ENCODE peak calls at places on chromosomes 16 and 17, in seven cellular contexts. Y is stimulated activated CD8-positive, alpha-beta memory T cell treated with anti-CD3 and anti-CD28 coated beads, Interleukin-12 subunit alpha, Interleukin-12 subunit beta, amount 100 ng/mL, for 1 hour; D is activated gamma-delta T cell treated with Interleukin-2 at 50 U/mL for 16 hours; F is NCI-H510A treated with DMSO at 0.1 percent for 48 hours; V is osteoblast; H is activated effector memory CD4-positive, alpha-beta T cell treated with Interleukin-2 at 50 U/mL for 16 hours; J is NCI-H1930. K is an unnamed sample.

GRCh38 chr17:76280650-76281049 is 15.5 kb downstream of the UBALD2 start:
- DNase-seq in D (no peak), V (no peak), Y (no peak), J (no peak), H (no peak), F (no peak), K (no peak)

GRCh38 chr17:64262422-64263260 is at the start of gene TEX2:
- DNase-seq in H (peak; percentile 55), J (no peak), F (peak; percentile 26), D (peak; percentile 60), V (peak; percentile 90), Y (peak; percentile 47), K (peak; percentile 76)

GRCh38 chr17:48630009-48630924 is 4.1 kb upstream of the HOXB9 start:
- DNase-seq in J (no peak), D (no peak), F (no peak), Y (no peak), V (peak; percentile 27), H (no peak), K (no peak)

GRCh38 chr17:49980703-49981197 is 11.8 kb downstream of the DLX4 start:
- DNase-seq in D (no peak), Y (no peak), F (no peak), H (no peak), V (peak; percentile 62), J (no peak), K (no peak)

GRCh38 chr17:76791053-76791980 is 53.4 kb downstream of the MFSD11 start:
- DNase-seq in Y (no peak), V (peak; percentile 85), H (peak; percentile 15), J (no peak), D (peak; percentile 14), F (no peak), K (no peak)

GRCh38 chr16:11602321-11602720 is 15.6 kb upstream of the LITAF start:
- DNase-seq in H (no peak), Y (no peak), D (no peak), V (no peak), J (no peak), F (peak; percentile 82), K (no peak)

GRCh38 chr17:74361613-74362391 is at the start of gene BTBD17:
- DNase-seq in H (peak; percentile 23), Y (peak; percentile 9), F (peak; percentile 34), D (peak; percentile 30), J (peak; percentile 47), V (peak; percentile 94), K (no peak)

GRCh38 chr17:32958418-32958817 is 30.5 kb downstream of the TMEM98 start:
- DNase-seq in D (no peak), J (no peak), H (no peak), Y (no peak), V (no peak), F (no peak), K (no peak)